ENCODE peak calls at places on chromosomes 12 and 14, in nine cellular contexts. T is activated CD4-positive, alpha-beta memory T cell treated with anti-CD3 and anti-CD28 coated beads, Interleukin-2, amount 10 ng/mL, durations not matched to agents 7 days and 5 days; J is NCI-H1694 treated with DMSO at 0.1 percent for 48 hours; U is A549; C is stimulated activated CD8-positive, alpha-beta memory T cell treated with anti-CD3 and anti-CD28 coated beads, Interleukin-15, amount 100 ng/mL, for 4 hours; S is amniotic epithelial cell; Z is head of caudate nucleus; O is activated T-cell treated with anti-CD3 and anti-CD28 coated beads for 24 hours; N is Panc1. X is an unnamed sample.

GRCh38 chr12:124094733-124095132 is 121.7 kb downstream of the ZNF664 start:
- DNase-seq in T (no peak), J (no peak), U (no peak), C (no peak), S (no peak), Z (no peak), O (no peak), N (no peak), X (no peak)

GRCh38 chr14:54806616-54807015 is 96.0 kb downstream of the GCH1 start:
- DNase-seq in T (no peak), J (no peak), U (no peak), C (no peak), S (no peak), Z (no peak), O (no peak), N (no peak), X (no peak)

GRCh38 chr14:32244404-32244803 is 41.3 kb upstream of the RNU6-8 start:
- DNase-seq in T (no peak), J (no peak), U (no peak), C (no peak), S (peak), Z (no peak), O (no peak), N (no peak), X (no peak)

GRCh38 chr14:99628832-99629618 is 15.9 kb upstream of the HHIPL1 start:
- DNase-seq in T (peak), J (peak), U (peak), C (peak), S (peak), Z (peak), O (peak), N (peak), X (no peak)

GRCh38 chr12:4293942-4294505 is 20.5 kb downstream of the CCND2 start:
- DNase-seq in T (no peak), J (no peak), U (no peak), C (no peak), S (no peak), Z (no peak), O (no peak), N (no peak), X (no peak)

GRCh38 chr14:29529418-29529817 is 398.2 kb downstream of the PRKD1 start:
- DNase-seq in T (no peak), J (peak), U (no peak), C (no peak), S (peak), Z (no peak), O (no peak), N (no peak), X (no peak)

GRCh38 chr12:108884116-108885012 is 4.5 kb downstream of the DAO start:
- DNase-seq in T (peak), J (no peak), U (peak), C (peak), S (peak), Z (peak), O (peak), N (peak), X (no peak)

GRCh38 chr12:107320031-107320928 is 226.9 kb upstream of the CRY1 start:
- DNase-seq in T (peak), J (peak), U (peak), C (peak), S (peak), Z (peak), O (peak), N (no peak), X (no peak)

GRCh38 chr12:13566286-13566685 is 369.8 kb downstream of the EMP1 start:
- DNase-seq in T (no peak), J (no peak), U (no peak), C (no peak), S (no peak), Z (no peak), O (no peak), N (no peak), X (no peak)

GRCh38 chr14:68939893-68940613 is 39.0 kb downstream of the ACTN1 start:
- DNase-seq in T (no peak), J (no peak), U (peak), C (no peak), S (peak), Z (no peak), O (no peak), N (peak), X (peak)

GRCh38 chr12:126588586-126589249 is 1523.5 kb downstream of the AACS start:
- DNase-seq in T (peak), J (no peak), U (no peak), C (no peak), S (no peak), Z (no peak), O (peak), N (no peak), X (peak)

GRCh38 chr12:119593578-119594398 is at the start of gene TMEM233:
- DNase-seq in T (no peak), J (no peak), U (no peak), C (no peak), S (no peak), Z (no peak), O (no peak), N (no peak), X (no peak)

GRCh38 chr14:77376380-77376770 is 519 bp downstream of the TMED8 start:
- DNase-seq in T (peak), J (peak), U (peak), C (no peak), S (no peak), Z (peak), O (peak), N (no peak), X (no peak)

GRCh38 chr12:108643941-108644742 is 10.4 kb upstream of the SELPLG start:
- DNase-seq in T (no peak), J (no peak), U (peak), C (no peak), S (no peak), Z (no peak), O (no peak), N (no peak), X (no peak)

GRCh38 chr12:88801227-88802225 is 221.3 kb upstream of the KITLG start:
- DNase-seq in T (no peak), J (no peak), U (no peak), C (no peak), S (no peak), Z (no peak), O (no peak), N (no peak), X (no peak)

GRCh38 chr14:49249022-49249421 is 337.2 kb downstream of the RPS29 start:
- DNase-seq in T (no peak), J (no peak), U (no peak), C (no peak), S (peak), Z (no peak), O (no peak), N (no peak), X (peak)

GRCh38 chr12:109448707-109449390 is 28.3 kb downstream of the KCTD10 start:
- DNase-seq in T (no peak), J (no peak), U (no peak), C (no peak), S (no peak), Z (no peak), O (no peak), N (no peak), X (no peak)

GRCh38 chr14:104863131-104863862 is 1.8 kb upstream of the CEP170B start:
- DNase-seq in T (no peak), J (no peak), U (no peak), C (no peak), S (no peak), Z (no peak), O (no peak), N (no peak), X (no peak)

GRCh38 chr12:79508622-79509021 is 182.1 kb downstream of the PAWR start:
- DNase-seq in T (no peak), J (no peak), U (no peak), C (no peak), S (no peak), Z (no peak), O (no peak), N (no peak), X (no peak)

GRCh38 chr14:32559595-32559994 is 230.5 kb downstream of the AKAP6 start:
- DNase-seq in T (no peak), J (no peak), U (no peak), C (no peak), S (peak), Z (no peak), O (no peak), N (no peak), X (no peak)

GRCh38 chr12:38587594-38587993 is 271.0 kb downstream of the ALG10B start:
- DNase-seq in T (no peak), J (no peak), U (no peak), C (no peak), S (peak), Z (no peak), O (no peak), N (no peak), X (no peak)

GRCh38 chr12:52277486-52278245 is 3.2 kb downstream of the KRT86 start:
- DNase-seq in T (no peak), J (no peak), U (no peak), C (no peak), S (no peak), Z (no peak), O (no peak), N (no peak), X (no peak)

GRCh38 chr14:54564799-54565235 is 2.1 kb upstream of the SAMD4A start:
- DNase-seq in T (no peak), J (peak), U (no peak), C (no peak), S (peak), Z (no peak), O (no peak), N (no peak), X (peak)

GRCh38 chr12:31773867-31774266 is 45.0 kb upstream of the AMN1 start:
- DNase-seq in T (no peak), J (no peak), U (no peak), C (no peak), S (peak), Z (no peak), O (no peak), N (no peak), X (no peak)